ENCODE peak calls at places on chromosomes 2 and 18, in five cellular contexts. G is sigmoid colon, D is endothelial cell, O is pancreas, X is foreskin fibroblast. I is an unnamed sample.

GRCh38 chr2:189548686-189549439 is 31.7 kb downstream of the SLC40A1 start:
- DNase-seq in O (no peak), G (no peak), X (peak), D (no peak), I (no peak)

GRCh38 chr2:45458909-45459563 is 152.0 kb downstream of the SRBD1 start:
- DNase-seq in G (no peak), X (peak), D (peak), O (peak), I (no peak)

GRCh38 chr18:24488824-24489493 is 28.5 kb downstream of the HRH4 start:
- DNase-seq in G (no peak), X (peak), D (peak), O (no peak), I (no peak)

GRCh38 chr2:126793885-126794613 is 104.6 kb upstream of the TEX51 start:
- DNase-seq in D (no peak), O (no peak), G (peak), X (no peak), I (no peak)

GRCh38 chr18:56152547-56152946 is 485.8 kb downstream of the TXNL1 start:
- DNase-seq in G (no peak), O (no peak), D (no peak), X (no peak), I (no peak)

GRCh38 chr2:224723606-224724217 is 7.5 kb upstream of the CCDC195 start:
- DNase-seq in O (no peak), G (no peak), D (no peak), X (peak), I (no peak)

GRCh38 chr2:64222351-64222750 is 78.1 kb upstream of the PELI1 start:
- DNase-seq in D (no peak), X (peak), O (no peak), G (no peak), I (no peak)

GRCh38 chr2:19848952-19849351 is 52.8 kb downstream of the TTC32 start:
- DNase-seq in G (no peak), D (no peak), O (no peak), X (no peak), I (no peak)

GRCh38 chr2:74560591-74560990 is 6.1 kb downstream of the DOK1 start:
- DNase-seq in D (peak), X (no peak), O (no peak), G (no peak), I (no peak)

DNA sequence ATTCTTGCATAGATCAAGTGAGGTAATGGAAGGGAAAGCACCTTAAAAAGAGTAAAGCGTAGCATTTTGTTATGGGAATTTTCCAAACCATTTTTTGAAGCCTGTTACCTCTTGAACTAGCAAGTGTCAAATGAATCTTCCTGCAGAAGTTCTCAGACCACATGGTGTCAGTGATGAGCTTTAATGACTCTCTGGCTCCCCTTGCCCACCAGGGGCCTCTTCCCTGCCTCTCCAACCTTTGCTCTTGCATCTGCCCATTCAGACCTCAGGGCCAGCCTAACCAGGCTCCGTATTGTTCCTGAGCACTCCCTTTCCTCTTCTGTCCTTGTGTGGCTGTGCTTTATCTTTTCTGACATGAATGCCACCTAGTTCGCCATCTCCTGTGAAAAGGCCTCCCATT is 155.9 kb downstream of the DIS3L2 start:
- DNase-seq in X (no peak), G (no peak), D (no peak), O (no peak), I (no peak)
- TF ChIP-seq CTCF in X (no peak), G (no peak), D (peak), O (no peak), I (no peak)

GRCh38 chr2:112580084-112580483 is 4.3 kb upstream of the CHCHD5 start:
- DNase-seq in O (no peak), D (no peak), X (no peak), G (no peak), I (no peak)

GRCh38 chr2:112577756-112578155 is 6.7 kb upstream of the CHCHD5 start:
- DNase-seq in O (no peak), D (no peak), G (no peak), X (peak), I (no peak)

GRCh38 chr2:112582314-112582746 is 2.1 kb upstream of the CHCHD5 start:
- DNase-seq in O (no peak), X (peak), G (no peak), D (no peak), I (no peak)

GRCh38 chr2:112583497-112584133 is 794 bp upstream of the CHCHD5 start:
- DNase-seq in D (no peak), X (peak), O (no peak), G (no peak), I (no peak)

GRCh38 chr2:112579280-112579679 is 5.1 kb upstream of the CHCHD5 start:
- DNase-seq in O (no peak), X (peak), G (no peak), D (no peak), I (no peak)
- TF ChIP-seq CTCF in O (no peak), X (no peak), G (no peak), D (no peak), I (peak)

GRCh38 chr2:44087714-44088092 is 81.0 kb upstream of the PPM1B start:
- DNase-seq in X (no peak), G (no peak), O (no peak), D (no peak), I (no peak)

GRCh38 chr2:44086639-44087036 is 82.0 kb upstream of the PPM1B start:
- DNase-seq in G (no peak), O (no peak), D (no peak), X (no peak), I (no peak)

GRCh38 chr2:44083054-44083453 is 85.6 kb upstream of the PPM1B start:
- DNase-seq in G (no peak), D (no peak), O (no peak), X (no peak), I (no peak)

GRCh38 chr2:44084850-44085249 is 83.8 kb upstream of the PPM1B start:
- DNase-seq in G (no peak), X (no peak), O (no peak), D (no peak), I (no peak)

GRCh38 chr2:44087037-44087713 is 81.5 kb upstream of the PPM1B start:
- DNase-seq in D (peak), O (peak), X (peak), G (peak), I (no peak)
- TF ChIP-seq CTCF in D (peak), O (peak), X (peak), G (peak), I (peak)

GRCh38 chr2:239688098-239688497 is 287.3 kb upstream of the HDAC4 start:
- DNase-seq in O (no peak), D (peak), G (no peak), X (no peak), I (no peak)
- TF ChIP-seq CTCF in O (no peak), D (no peak), G (no peak), X (no peak), I (peak)

I was measured in AG04449.